ENCODE peak calls at places on chromosome 7, in ten cellular contexts. V is activated CD4-positive, alpha-beta T cell treated with anti-CD3 and anti-CD28 coated beads, Interleukin-2, amount 50 U/mL, for 48 hours; Q is CD4-positive, alpha-beta T cell; R is stimulated activated CD4-positive, alpha-beta T cell treated with anti-CD3 and anti-CD28 coated beads, Interleukin-2, amount 100 ng/mL, for 24 hours; M is SW480; T is GM23248; A is Kasumi-1; Y is anterior cingulate cortex; X is activated naive CD8-positive, alpha-beta T cell treated with anti-CD3 and anti-CD28 coated beads for 36 hours; E is left cardiac atrium. P is an unnamed sample.

GRCh38 chr7:70238171-70238575 is 639.9 kb downstream of the AUTS2 start:
- DNase-seq in Y (no peak), X (no peak), E (no peak), R (no peak), Q (no peak), T (no peak), A (no peak), M (no peak), V (no peak), P (no peak)

GRCh38 chr7:12090757-12091134 is 120.3 kb upstream of the TMEM106B start:
- DNase-seq in X (no peak), A (no peak), Y (no peak), M (no peak), T (no peak), Q (no peak), V (no peak), E (no peak), R (no peak), P (no peak)

GRCh38 chr7:134625571-134625970 is 21.1 kb upstream of the BPGM start:
- DNase-seq in R (no peak), T (peak; percentile 92), X (no peak), Q (no peak), M (no peak), V (no peak), A (no peak), Y (no peak), E (no peak), P (no peak)

GRCh38 chr7:158649279-158649678 is 55.3 kb downstream of the NCAPG2 start:
- DNase-seq in M (no peak), V (no peak), A (no peak), T (peak; percentile 95), Q (no peak), E (no peak), Y (no peak), R (no peak), X (no peak), P (no peak)

GRCh38 chr7:116522247-116522646 is 2.6 kb upstream of the CAV1 start:
- DNase-seq in A (no peak), E (no peak), Y (no peak), M (peak; percentile 65), V (no peak), X (no peak), Q (no peak), T (peak; percentile 83), R (no peak), P (no peak)

GRCh38 chr7:95686109-95686508 is 86.2 kb upstream of the DYNC1I1 start:
- DNase-seq in Q (no peak), A (peak; percentile 42), E (peak; percentile 63), M (peak; percentile 91), Y (peak; percentile 42), T (peak; percentile 81), X (no peak), R (no peak), V (no peak), P (no peak)

GRCh38 chr7:159022238-159022993 is 122.3 kb downstream of the VIPR2 start:
- DNase-seq in V (no peak), A (no peak), E (no peak), Q (no peak), X (no peak), M (peak; percentile 61), Y (no peak), R (no peak), T (no peak), P (no peak)

GRCh38 chr7:134069187-134069586 is 58.0 kb upstream of the LRGUK start:
- DNase-seq in Q (no peak), X (no peak), V (no peak), A (no peak), M (no peak), R (no peak), Y (no peak), E (no peak), T (no peak), P (no peak)

GRCh38 chr7:50359995-50360925 is 55.7 kb downstream of the IKZF1 start:
- DNase-seq in E (no peak), V (peak; percentile 75), A (no peak), R (peak; percentile 77), T (peak; percentile 7), X (peak; percentile 83), M (peak; percentile 62), Y (no peak), Q (peak; percentile 83), P (peak; percentile 74)

GRCh38 chr7:26648429-26649015 is 215.9 kb downstream of the SKAP2 start:
- DNase-seq in Q (no peak), R (no peak), X (no peak), T (peak; percentile 78), Y (no peak), A (no peak), M (no peak), V (no peak), E (no peak), P (no peak)

P was measured in activated T-helper 2 cell treated with anti-CD3 and anti-CD28 coated beads, Interferon-gamma antibody, Interleukin-2, Interleukin-4, amounts not matched to agents 10 μg/mL and 5 μg/mL and 100 μg/mL, durations not matched to agents 14 hours and 24 hours and 36 hours.